ENCODE peak calls at places on chromosomes 12 and 14, in five cellular contexts. S is EL; M is stimulated activated CD8-positive, alpha-beta memory T cell treated with anti-CD3 and anti-CD28 coated beads, Interleukin-7, amount 100 ng/mL, for 1 hour; L is T-helper 2 cell; F is SHP77. J is an unnamed sample.
A peak's percentile ranks its signal among the peaks of the same experiment; 100 is the strongest.

GRCh38 chr14:95468416-95469133 is 47.9 kb downstream of the SYNE3 start:
- DNase-seq in M (no peak), S (no peak), F (no peak), L (no peak), J (no peak)

GRCh38 chr12:26124491-26125450 is at the start of gene BHLHE41:
- DNase-seq in L (no peak), F (no peak), S (peak; percentile 70), M (no peak), J (no peak)

GRCh38 chr12:119259483-119259882 is 75.0 kb upstream of the CCDC60 start:
- DNase-seq in S (no peak), F (no peak), M (no peak), L (no peak), J (no peak)

GRCh38 chr12:124497658-124498057 is 69.8 kb downstream of the NCOR2 start:
- DNase-seq in M (no peak), S (peak; percentile 81), L (no peak), F (no peak), J (no peak)

GRCh38 chr14:101476931-101477553 is 84.3 kb upstream of the DIO3 start:
- DNase-seq in F (peak; percentile 9), M (no peak), S (no peak), L (no peak), J (peak; percentile 89)

GRCh38 chr12:26231930-26232329 is 36.6 kb downstream of the SSPN start:
- DNase-seq in L (no peak), M (no peak), S (no peak), F (no peak), J (no peak)

GRCh38 chr12:111038941-111039340 is 118.6 kb upstream of the MYL2 start:
- DNase-seq in L (no peak), F (no peak), S (no peak), M (no peak), J (no peak)

GRCh38 chr14:81329640-81330385 is 70.3 kb downstream of the STON2 start:
- DNase-seq in L (no peak), F (no peak), S (no peak), M (no peak), J (no peak)

GRCh38 chr12:63348544-63348943 is 197.5 kb upstream of the AVPR1A start:
- DNase-seq in F (no peak), S (no peak), M (no peak), L (no peak), J (no peak)

GRCh38 chr14:32342151-32342853 is 13.2 kb downstream of the AKAP6 start:
- DNase-seq in M (no peak), F (no peak), L (no peak), S (no peak), J (no peak)

GRCh38 chr12:65881348-65881961 is 57.2 kb downstream of the HMGA2 start:
- DNase-seq in F (no peak), S (peak; percentile 47), L (no peak), M (no peak), J (no peak)

J was measured in NCI-H187.